ENCODE peak calls at places on chromosomes 3 and 15, in four cellular contexts. B, R, X and N are unnamed samples.

GRCh38 chr3:71503525-71504249 is 79.8 kb downstream of the FOXP1 start:
- DNase-seq in B (no peak), X (no peak), R (no peak), N (no peak)

GRCh38 chr15:89947338-89947829 is 34.6 kb upstream of the ARPIN start:
- DNase-seq in R (no peak), X (no peak), B (no peak), N (no peak)

GRCh38 chr3:101261506-101261905 is 58.9 kb downstream of the IMPG2 start:
- DNase-seq in R (no peak), B (no peak), X (no peak), N (no peak)

GRCh38 chr3:176953106-176954080 is 243.9 kb downstream of the TBL1XR1 start:
- DNase-seq in B (no peak), R (no peak), X (no peak), N (no peak)

GRCh38 chr15:96160269-96160668 is 170.2 kb upstream of the NR2F2 start:
- DNase-seq in B (no peak), R (no peak), X (no peak), N (no peak)

GRCh38 chr3:129282727-129283327 is 4.2 kb downstream of the HMCES start:
- DNase-seq in R (no peak), X (peak; percentile 88), B (peak; percentile 12), N (no peak)

GRCh38 chr15:74180689-74181602 is 7.4 kb downstream of the ISLR start:
- DNase-seq in B (no peak), X (no peak), R (no peak), N (no peak)

GRCh38 chr3:116339441-116340028 is 105.8 kb downstream of the LSAMP start:
- DNase-seq in R (no peak), X (no peak), B (no peak), N (no peak)

GRCh38 chr3:62525276-62525675 is 151.9 kb upstream of the FEZF2 start:
- DNase-seq in B (no peak), R (no peak), X (no peak), N (no peak)

GRCh38 chr15:29045717-29046116 is 159.9 kb downstream of the APBA2 start:
- DNase-seq in R (no peak), B (no peak), X (no peak), N (no peak)

GRCh38 chr3:14767706-14768105 is 51.1 kb upstream of the FGD5 start:
- DNase-seq in X (no peak), B (no peak), R (no peak), N (no peak)

GRCh38 chr15:41575282-41575681 is 16.3 kb downstream of the TYRO3 start:
- DNase-seq in R (no peak), B (no peak), X (no peak), N (no peak)

GRCh38 chr15:31733424-31733823 is 296.9 kb upstream of the CHRNA7 start:
- DNase-seq in B (no peak), X (no peak), R (no peak), N (no peak)

GRCh38 chr3:181727122-181728036 is 15.7 kb downstream of the SOX2 start:
- DNase-seq in R (no peak), X (no peak), B (no peak), N (no peak)

GRCh38 chr3:149620291-149621020 is 37.4 kb downstream of the WWTR1 start:
- DNase-seq in B (no peak), R (no peak), X (no peak), N (no peak)

GRCh38 chr3:86934851-86935250 is 56.1 kb downstream of the VGLL3 start:
- DNase-seq in X (no peak), R (no peak), B (no peak), N (no peak)

GRCh38 chr3:5427021-5427420 is 239.5 kb downstream of the EDEM1 start:
- DNase-seq in X (no peak), B (no peak), R (no peak), N (no peak)

GRCh38 chr15:66076591-66077319 is 176.8 kb downstream of the MEGF11 start:
- DNase-seq in B (no peak), R (no peak), X (no peak), N (no peak)

GRCh38 chr3:151434151-151434890 is 26.5 kb downstream of the IGSF10 start:
- DNase-seq in R (no peak), X (no peak), B (no peak), N (no peak)

GRCh38 chr3:41710646-41711388 is 251.1 kb downstream of the ULK4 start:
- DNase-seq in X (no peak), B (no peak), R (peak; percentile 41), N (no peak)

GRCh38 chr3:187165144-187165543 is 25.8 kb upstream of the RPL39L start:
- DNase-seq in X (no peak), R (peak; percentile 56), B (peak; percentile 58), N (peak; percentile 53)
- TF ChIP-seq EZH2 in X (no peak), R (no peak), B (no peak), N (no peak)

DNA sequence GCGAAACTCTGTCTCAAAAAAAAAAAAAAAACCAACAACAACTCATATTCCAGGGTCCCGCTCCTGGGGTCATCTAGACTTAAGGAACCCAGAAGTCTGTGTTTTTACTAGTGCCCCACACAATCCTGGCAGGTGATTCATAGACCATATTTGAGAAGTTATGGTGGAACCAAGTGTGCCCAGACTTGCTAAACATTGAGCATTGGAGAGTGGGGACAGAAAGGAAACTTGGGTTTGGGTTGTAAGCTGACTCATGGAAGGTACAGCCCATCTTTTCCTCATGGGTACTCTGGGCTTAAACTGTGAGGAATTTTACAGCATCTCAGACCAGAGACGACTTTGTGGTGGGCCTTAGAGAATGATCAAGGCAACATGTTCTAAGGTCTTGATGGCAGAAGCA is 18.3 kb upstream of the IGF2BP2 start:
- DNase-seq in R (no peak), X (no peak), B (no peak), N (no peak)
- TF ChIP-seq CBX5 in R (no peak), X (no peak), B (no peak), N (no peak)

GRCh38 chr3:38573111-38573510 is 76.4 kb downstream of the SCN5A start:
- DNase-seq in B (no peak), R (no peak), X (no peak), N (no peak)
- TF ChIP-seq EZH2 in B (no peak), R (no peak), X (no peak), N (no peak)

DNA sequence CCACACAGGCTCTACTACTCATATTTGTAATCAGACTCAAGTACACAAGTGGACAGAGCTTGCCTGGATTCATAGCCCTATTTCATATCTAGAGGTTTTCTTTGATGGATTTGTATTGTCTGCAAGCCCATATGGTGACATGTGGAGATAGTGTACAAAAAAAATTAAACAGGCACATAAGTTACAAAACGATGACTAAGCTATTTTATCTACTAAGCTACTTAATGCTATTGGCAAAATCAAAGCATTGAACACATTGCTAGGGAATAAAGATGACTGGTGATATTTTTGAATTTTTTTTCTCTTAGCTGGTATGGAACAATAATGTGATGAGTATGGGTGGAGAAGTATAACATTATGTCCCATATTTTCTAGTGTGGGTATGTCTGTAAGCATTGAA is 1286.5 kb upstream of the ALCAM start:
- DNase-seq in R (no peak), B (no peak), X (no peak), N (no peak)
- TF ChIP-seq CBX5 in R (no peak), B (no peak), X (no peak), N (no peak)

GRCh38 chr15:45116006-45116481 is 1.9 kb downstream of the DUOXA2 start:
- DNase-seq in R (no peak), B (no peak), X (no peak), N (no peak)
- TF ChIP-seq EZH2 in R (no peak), B (no peak), X (no peak), N (no peak)

GRCh38 chr3:191894406-191894805 is 433.4 kb downstream of the PYDC2 start:
- DNase-seq in X (no peak), R (no peak), B (no peak), N (no peak)
- TF ChIP-seq CBX5 in X (no peak), R (no peak), B (no peak), N (no peak)